ENCODE peak calls at places on chromosomes 5 and 9, in nine cellular contexts. One of them, this sample, is unnamed.

GRCh38 chr9:111039203-111039907 is 1.1 kb upstream of the LPAR1 start:
- DNase-seq in tibial nerve: no peak
- DNase-seq in HCT116: peak
- DNase-seq in CD4-positive, alpha-beta T cell: no peak
- DNase-seq in endothelial cell: peak
- DNase-seq in heart right ventricle: no peak
- DNase-seq in prostate gland: peak
- DNase-seq in thoracic aorta: no peak
- DNase-seq in right lobe of liver: no peak
- DNase-seq in this sample: no peak

GRCh38 chr5:145775411-145775810 is 59.7 kb downstream of the PRELID2 start:
- DNase-seq in thoracic aorta: no peak
- DNase-seq in prostate gland: no peak
- DNase-seq in HCT116: no peak
- DNase-seq in CD4-positive, alpha-beta T cell: no peak
- DNase-seq in heart right ventricle: no peak
- DNase-seq in tibial nerve: no peak
- DNase-seq in right lobe of liver: no peak
- DNase-seq in endothelial cell: no peak
- DNase-seq in this sample: no peak

GRCh38 chr5:97096096-97096648 is 46.2 kb downstream of the LIX1 start:
- DNase-seq in CD4-positive, alpha-beta T cell: no peak
- DNase-seq in prostate gland: peak
- DNase-seq in right lobe of liver: no peak
- DNase-seq in heart right ventricle: no peak
- DNase-seq in thoracic aorta: no peak
- DNase-seq in HCT116: no peak
- DNase-seq in endothelial cell: no peak
- DNase-seq in tibial nerve: no peak
- DNase-seq in this sample: no peak

GRCh38 chr9:89470239-89470638 is 27.7 kb downstream of the SEMA4D start:
- DNase-seq in HCT116: no peak
- DNase-seq in endothelial cell: no peak
- DNase-seq in tibial nerve: no peak
- DNase-seq in thoracic aorta: no peak
- DNase-seq in right lobe of liver: no peak
- DNase-seq in heart right ventricle: no peak
- DNase-seq in prostate gland: no peak
- DNase-seq in CD4-positive, alpha-beta T cell: no peak
- DNase-seq in this sample: no peak

GRCh38 chr5:41433552-41434181 is 76.7 kb downstream of the PLCXD3 start:
- DNase-seq in prostate gland: no peak
- DNase-seq in HCT116: no peak
- DNase-seq in CD4-positive, alpha-beta T cell: no peak
- DNase-seq in right lobe of liver: no peak
- DNase-seq in endothelial cell: no peak
- DNase-seq in tibial nerve: no peak
- DNase-seq in thoracic aorta: no peak
- DNase-seq in heart right ventricle: no peak
- DNase-seq in this sample: no peak

GRCh38 chr5:78654386-78654785 is 5.8 kb upstream of the LHFPL2 start:
- DNase-seq in heart right ventricle: no peak
- DNase-seq in CD4-positive, alpha-beta T cell: no peak
- DNase-seq in tibial nerve: no peak
- DNase-seq in prostate gland: no peak
- DNase-seq in right lobe of liver: no peak
- DNase-seq in endothelial cell: no peak
- DNase-seq in thoracic aorta: no peak
- DNase-seq in HCT116: no peak
- DNase-seq in this sample: no peak

GRCh38 chr5:176985516-176985915 is 21.1 kb downstream of the UIMC1 start:
- DNase-seq in HCT116: no peak
- DNase-seq in endothelial cell: no peak
- DNase-seq in CD4-positive, alpha-beta T cell: peak
- DNase-seq in heart right ventricle: no peak
- DNase-seq in right lobe of liver: no peak
- DNase-seq in tibial nerve: no peak
- DNase-seq in thoracic aorta: no peak
- DNase-seq in prostate gland: no peak
- DNase-seq in this sample: no peak

GRCh38 chr9:117696141-117696540 is 8.1 kb upstream of the TLR4 start:
- DNase-seq in tibial nerve: no peak
- DNase-seq in prostate gland: no peak
- DNase-seq in thoracic aorta: no peak
- DNase-seq in HCT116: no peak
- DNase-seq in heart right ventricle: no peak
- DNase-seq in right lobe of liver: no peak
- DNase-seq in CD4-positive, alpha-beta T cell: no peak
- DNase-seq in endothelial cell: no peak
- DNase-seq in this sample: no peak

GRCh38 chr5:137491121-137491520 is 8.0 kb downstream of the SPOCK1 start:
- DNase-seq in CD4-positive, alpha-beta T cell: no peak
- DNase-seq in tibial nerve: no peak
- DNase-seq in prostate gland: no peak
- DNase-seq in endothelial cell: no peak
- DNase-seq in HCT116: no peak
- DNase-seq in thoracic aorta: no peak
- DNase-seq in right lobe of liver: no peak
- DNase-seq in heart right ventricle: no peak
- DNase-seq in this sample: no peak

GRCh38 chr5:178386532-178386931 is 153.9 kb upstream of the PHYKPL start:
- DNase-seq in endothelial cell: no peak
- DNase-seq in CD4-positive, alpha-beta T cell: no peak
- DNase-seq in tibial nerve: no peak
- DNase-seq in heart right ventricle: no peak
- DNase-seq in HCT116: no peak
- DNase-seq in thoracic aorta: no peak
- DNase-seq in prostate gland: no peak
- DNase-seq in right lobe of liver: no peak
- DNase-seq in this sample: no peak

GRCh38 chr5:28012538-28012937 is 974.2 kb upstream of the CDH9 start:
- DNase-seq in prostate gland: no peak
- DNase-seq in endothelial cell: no peak
- DNase-seq in heart right ventricle: no peak
- DNase-seq in right lobe of liver: no peak
- DNase-seq in HCT116: no peak
- DNase-seq in tibial nerve: no peak
- DNase-seq in thoracic aorta: no peak
- DNase-seq in CD4-positive, alpha-beta T cell: no peak
- DNase-seq in this sample: no peak
- TF ChIP-seq CTCF in prostate gland: no peak
- TF ChIP-seq CTCF in endothelial cell: no peak
- TF ChIP-seq CTCF in heart right ventricle: no peak
- TF ChIP-seq CTCF in right lobe of liver: no peak
- TF ChIP-seq CTCF in HCT116: no peak
- TF ChIP-seq CTCF in tibial nerve: no peak
- TF ChIP-seq CTCF in thoracic aorta: no peak
- TF ChIP-seq CTCF in CD4-positive, alpha-beta T cell: no peak
- TF ChIP-seq CTCF in this sample: no peak

DNA sequence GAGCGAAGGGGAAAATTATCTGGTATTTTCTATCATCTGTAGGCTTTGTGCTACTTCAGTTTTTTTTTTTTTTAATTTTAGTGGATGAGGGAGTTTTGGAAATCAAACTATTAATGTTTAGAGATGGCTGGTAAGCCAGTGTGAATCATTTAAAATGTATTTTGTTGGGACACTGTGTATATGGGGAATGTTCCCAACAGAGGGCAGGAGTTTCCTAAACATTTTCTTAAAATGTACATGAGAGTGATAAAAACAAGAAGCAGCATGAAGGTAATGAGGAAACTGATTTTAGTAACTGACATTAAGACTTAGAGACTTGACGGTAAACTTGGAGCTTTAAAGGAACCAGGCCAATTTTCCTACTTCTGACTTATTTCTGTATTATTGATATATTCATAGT is 68.2 kb upstream of the ITGA2 start:
- DNase-seq in CD4-positive, alpha-beta T cell: no peak
- DNase-seq in right lobe of liver: no peak
- DNase-seq in prostate gland: no peak
- DNase-seq in endothelial cell: no peak
- DNase-seq in HCT116: no peak
- DNase-seq in heart right ventricle: no peak
- DNase-seq in thoracic aorta: no peak
- DNase-seq in tibial nerve: no peak
- DNase-seq in this sample: no peak
- TF ChIP-seq CTCF in CD4-positive, alpha-beta T cell: no peak
- TF ChIP-seq CTCF in right lobe of liver: no peak
- TF ChIP-seq CTCF in prostate gland: no peak
- TF ChIP-seq CTCF in endothelial cell: no peak
- TF ChIP-seq CTCF in HCT116: no peak
- TF ChIP-seq CTCF in heart right ventricle: no peak
- TF ChIP-seq CTCF in thoracic aorta: no peak
- TF ChIP-seq CTCF in tibial nerve: no peak
- TF ChIP-seq CTCF in this sample: no peak

GRCh38 chr5:171365351-171365750 is 22.3 kb upstream of the NPM1 start:
- DNase-seq in right lobe of liver: no peak
- DNase-seq in prostate gland: no peak
- DNase-seq in thoracic aorta: no peak
- DNase-seq in tibial nerve: no peak
- DNase-seq in heart right ventricle: no peak
- DNase-seq in HCT116: no peak
- DNase-seq in endothelial cell: peak
- DNase-seq in CD4-positive, alpha-beta T cell: no peak
- DNase-seq in this sample: no peak
- TF ChIP-seq CTCF in right lobe of liver: no peak
- TF ChIP-seq CTCF in prostate gland: no peak
- TF ChIP-seq CTCF in thoracic aorta: no peak
- TF ChIP-seq CTCF in tibial nerve: no peak
- TF ChIP-seq CTCF in heart right ventricle: no peak
- TF ChIP-seq CTCF in HCT116: peak
- TF ChIP-seq CTCF in endothelial cell: peak
- TF ChIP-seq CTCF in CD4-positive, alpha-beta T cell: no peak
- TF ChIP-seq CTCF in this sample: no peak

GRCh38 chr5:1770443-1770802 is 29.2 kb downstream of the MRPL36 start:
- DNase-seq in CD4-positive, alpha-beta T cell: no peak
- DNase-seq in prostate gland: no peak
- DNase-seq in thoracic aorta: no peak
- DNase-seq in right lobe of liver: no peak
- DNase-seq in HCT116: no peak
- DNase-seq in heart right ventricle: no peak
- DNase-seq in tibial nerve: no peak
- DNase-seq in endothelial cell: no peak
- DNase-seq in this sample: no peak

GRCh38 chr5:1769752-1770442 is 29.7 kb downstream of the MRPL36 start:
- DNase-seq in right lobe of liver: peak
- DNase-seq in prostate gland: no peak
- DNase-seq in endothelial cell: no peak
- DNase-seq in CD4-positive, alpha-beta T cell: no peak
- DNase-seq in HCT116: no peak
- DNase-seq in heart right ventricle: no peak
- DNase-seq in thoracic aorta: no peak
- DNase-seq in tibial nerve: no peak
- DNase-seq in this sample: no peak

GRCh38 chr5:1769017-1769640 is 30.5 kb downstream of the MRPL36 start:
- DNase-seq in prostate gland: no peak
- DNase-seq in heart right ventricle: no peak
- DNase-seq in HCT116: no peak
- DNase-seq in CD4-positive, alpha-beta T cell: no peak
- DNase-seq in right lobe of liver: peak
- DNase-seq in endothelial cell: no peak
- DNase-seq in tibial nerve: no peak
- DNase-seq in thoracic aorta: no peak
- DNase-seq in this sample: no peak

GRCh38 chr5:1771149-1772065 is 28.2 kb downstream of the MRPL36 start:
- DNase-seq in tibial nerve: no peak
- DNase-seq in heart right ventricle: no peak
- DNase-seq in CD4-positive, alpha-beta T cell: no peak
- DNase-seq in prostate gland: no peak
- DNase-seq in endothelial cell: no peak
- DNase-seq in HCT116: no peak
- DNase-seq in right lobe of liver: peak
- DNase-seq in thoracic aorta: no peak
- DNase-seq in this sample: no peak

DNA sequence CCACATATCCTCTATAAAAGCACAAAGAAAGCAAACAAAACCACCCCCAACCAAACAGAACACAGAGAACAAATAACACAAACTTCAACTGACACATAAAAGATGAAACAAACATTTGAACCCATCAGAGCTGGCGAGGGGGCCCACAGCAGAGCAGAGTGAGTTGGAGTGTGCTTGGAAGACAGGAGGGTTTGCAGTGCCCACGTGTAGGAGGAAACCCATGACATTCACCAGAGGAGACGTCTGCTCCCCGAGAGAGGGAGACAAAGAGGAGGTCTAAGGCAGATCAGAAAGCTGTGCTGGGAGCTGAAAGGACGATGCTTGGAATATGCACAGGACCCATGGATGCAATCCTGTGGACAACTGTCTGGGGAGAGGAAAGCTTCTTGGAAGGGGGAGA is 27.0 kb downstream of the MRPL36 start:
- DNase-seq in heart right ventricle: no peak
- DNase-seq in HCT116: peak
- DNase-seq in prostate gland: peak
- DNase-seq in CD4-positive, alpha-beta T cell: no peak
- DNase-seq in tibial nerve: no peak
- DNase-seq in endothelial cell: no peak
- DNase-seq in thoracic aorta: no peak
- DNase-seq in right lobe of liver: no peak
- DNase-seq in this sample: no peak
- TF ChIP-seq CTCF in heart right ventricle: peak
- TF ChIP-seq CTCF in HCT116: peak
- TF ChIP-seq CTCF in prostate gland: peak
- TF ChIP-seq CTCF in CD4-positive, alpha-beta T cell: no peak
- TF ChIP-seq CTCF in tibial nerve: no peak
- TF ChIP-seq CTCF in endothelial cell: no peak
- TF ChIP-seq CTCF in thoracic aorta: no peak
- TF ChIP-seq CTCF in right lobe of liver: no peak
- TF ChIP-seq CTCF in this sample: no peak

DNA sequence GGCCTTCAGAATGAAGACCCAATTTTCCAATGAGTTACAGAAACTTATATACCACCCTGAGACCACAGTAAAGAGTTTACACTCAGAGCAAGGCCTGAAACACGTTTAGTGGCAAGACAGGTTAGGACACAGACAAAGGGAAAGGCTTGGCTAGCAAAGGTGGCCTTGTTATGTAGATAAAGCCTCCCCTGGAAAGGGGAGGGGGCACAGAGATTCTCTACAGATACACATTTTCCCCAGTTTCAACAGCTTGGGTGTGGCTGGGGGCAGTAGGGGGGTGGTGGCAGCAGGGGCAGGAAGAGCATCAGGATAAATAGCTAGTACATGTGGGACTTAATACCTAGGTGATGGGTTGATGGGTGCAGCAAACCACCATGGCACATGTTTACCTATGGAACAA is 51.9 kb upstream of the PPP1R2B start:
- DNase-seq in endothelial cell: no peak
- DNase-seq in HCT116: no peak
- DNase-seq in thoracic aorta: no peak
- DNase-seq in CD4-positive, alpha-beta T cell: no peak
- DNase-seq in heart right ventricle: no peak
- DNase-seq in tibial nerve: no peak
- DNase-seq in right lobe of liver: no peak
- DNase-seq in prostate gland: no peak
- DNase-seq in this sample: no peak
- TF ChIP-seq CTCF in endothelial cell: no peak
- TF ChIP-seq CTCF in HCT116: no peak
- TF ChIP-seq CTCF in thoracic aorta: no peak
- TF ChIP-seq CTCF in CD4-positive, alpha-beta T cell: no peak
- TF ChIP-seq CTCF in heart right ventricle: no peak
- TF ChIP-seq CTCF in tibial nerve: no peak
- TF ChIP-seq CTCF in right lobe of liver: no peak
- TF ChIP-seq CTCF in prostate gland: no peak
- TF ChIP-seq CTCF in this sample: no peak

This sample was measured in mesothelial cell of epicardium.